ENCODE peak calls at places on chromosomes 1 and 21, in seven cellular contexts. One of them, this sample, is unnamed.

GRCh38 chr1:178434360-178434759 is 62.4 kb downstream of the CLEC20A start:
- DNase-seq in ovary: no peak
- DNase-seq in sigmoid colon: no peak
- DNase-seq in spleen: no peak
- DNase-seq in stomach: no peak
- DNase-seq in body of pancreas: no peak
- DNase-seq in IMR-90: peak
- DNase-seq in this sample: no peak

GRCh38 chr21:46515109-46515508 is 56.4 kb downstream of the DIP2A start:
- DNase-seq in IMR-90: peak
- DNase-seq in spleen: no peak
- DNase-seq in sigmoid colon: peak
- DNase-seq in ovary: peak
- DNase-seq in body of pancreas: peak
- DNase-seq in stomach: peak
- DNase-seq in this sample: peak

GRCh38 chr1:204084247-204084772 is 11.4 kb downstream of the SOX13 start:
- DNase-seq in body of pancreas: peak
- DNase-seq in stomach: peak
- DNase-seq in IMR-90: no peak
- DNase-seq in spleen: peak
- DNase-seq in ovary: no peak
- DNase-seq in sigmoid colon: peak
- DNase-seq in this sample: no peak

GRCh38 chr1:153415850-153416570 is at the start of gene S100A7A:
- DNase-seq in sigmoid colon: no peak
- DNase-seq in ovary: no peak
- DNase-seq in body of pancreas: no peak
- DNase-seq in spleen: no peak
- DNase-seq in stomach: no peak
- DNase-seq in IMR-90: no peak
- DNase-seq in this sample: no peak

GRCh38 chr1:108678696-108679095 is 13.4 kb upstream of the PRPF38B start:
- DNase-seq in IMR-90: no peak
- DNase-seq in sigmoid colon: no peak
- DNase-seq in stomach: no peak
- DNase-seq in body of pancreas: no peak
- DNase-seq in ovary: no peak
- DNase-seq in spleen: no peak
- DNase-seq in this sample: no peak

GRCh38 chr1:193537266-193538003 is 351.0 kb upstream of the B3GALT2 start:
- DNase-seq in stomach: no peak
- DNase-seq in sigmoid colon: no peak
- DNase-seq in body of pancreas: no peak
- DNase-seq in spleen: no peak
- DNase-seq in ovary: no peak
- DNase-seq in IMR-90: no peak
- DNase-seq in this sample: no peak

GRCh38 chr1:30639881-30640452 is 83.4 kb downstream of the MATN1 start:
- DNase-seq in stomach: no peak
- DNase-seq in ovary: no peak
- DNase-seq in body of pancreas: no peak
- DNase-seq in sigmoid colon: peak
- DNase-seq in IMR-90: no peak
- DNase-seq in spleen: no peak
- DNase-seq in this sample: no peak

GRCh38 chr1:157993179-157994080 is at the start of gene KIRREL1:
- DNase-seq in stomach: peak
- DNase-seq in IMR-90: peak
- DNase-seq in ovary: peak
- DNase-seq in sigmoid colon: peak
- DNase-seq in body of pancreas: peak
- DNase-seq in spleen: peak
- DNase-seq in this sample: peak

GRCh38 chr1:156815307-156815826 is 1.3 kb downstream of the SH2D2A start:
- DNase-seq in sigmoid colon: peak
- DNase-seq in spleen: no peak
- DNase-seq in IMR-90: peak
- DNase-seq in ovary: no peak
- DNase-seq in body of pancreas: peak
- DNase-seq in stomach: no peak
- DNase-seq in this sample: peak

GRCh38 chr1:156814571-156815260 is 1.9 kb downstream of the SH2D2A start:
- DNase-seq in IMR-90: no peak
- DNase-seq in spleen: no peak
- DNase-seq in stomach: no peak
- DNase-seq in body of pancreas: no peak
- DNase-seq in ovary: no peak
- DNase-seq in sigmoid colon: no peak
- DNase-seq in this sample: no peak

GRCh38 chr1:156813750-156814570 is 2.7 kb downstream of the SH2D2A start:
- DNase-seq in body of pancreas: peak
- DNase-seq in stomach: peak
- DNase-seq in spleen: peak
- DNase-seq in IMR-90: peak
- DNase-seq in sigmoid colon: peak
- DNase-seq in ovary: peak
- DNase-seq in this sample: peak

GRCh38 chr1:156815851-156816536 is 654 bp downstream of the SH2D2A start:
- DNase-seq in ovary: no peak
- DNase-seq in spleen: no peak
- DNase-seq in IMR-90: no peak
- DNase-seq in stomach: no peak
- DNase-seq in sigmoid colon: no peak
- DNase-seq in body of pancreas: no peak
- DNase-seq in this sample: no peak

GRCh38 chr1:156816561-156817328 is at the start of gene SH2D2A:
- DNase-seq in stomach: peak
- DNase-seq in spleen: peak
- DNase-seq in body of pancreas: peak
- DNase-seq in IMR-90: peak
- DNase-seq in ovary: no peak
- DNase-seq in sigmoid colon: peak
- DNase-seq in this sample: no peak
- TF ChIP-seq POLR2A in stomach: no peak
- TF ChIP-seq POLR2A in spleen: peak
- TF ChIP-seq POLR2A in body of pancreas: no peak
- TF ChIP-seq POLR2A in IMR-90: no peak
- TF ChIP-seq POLR2A in ovary: no peak
- TF ChIP-seq POLR2A in sigmoid colon: peak
- TF ChIP-seq POLR2A in this sample: no peak

GRCh38 chr1:201889092-201889968 is 632 bp downstream of the SHISA4 start:
- DNase-seq in spleen: peak
- DNase-seq in body of pancreas: no peak
- DNase-seq in stomach: no peak
- DNase-seq in IMR-90: no peak
- DNase-seq in sigmoid colon: peak
- DNase-seq in ovary: no peak
- DNase-seq in this sample: no peak
- H3K27ac ChIP-seq in spleen: peak
- H3K27ac ChIP-seq in body of pancreas: peak
- H3K27ac ChIP-seq in stomach: peak
- H3K27ac ChIP-seq in IMR-90: peak
- H3K27ac ChIP-seq in sigmoid colon: peak
- H3K27ac ChIP-seq in ovary: peak
- H3K27ac ChIP-seq in this sample: peak

GRCh38 chr1:57831624-57832023 is 407.8 kb upstream of the DAB1 start:
- DNase-seq in ovary: no peak
- DNase-seq in sigmoid colon: no peak
- DNase-seq in stomach: no peak
- DNase-seq in body of pancreas: no peak
- DNase-seq in IMR-90: no peak
- DNase-seq in spleen: no peak
- DNase-seq in this sample: no peak

GRCh38 chr1:57839067-57839466 is 415.2 kb upstream of the DAB1 start:
- DNase-seq in sigmoid colon: no peak
- DNase-seq in ovary: no peak
- DNase-seq in IMR-90: no peak
- DNase-seq in stomach: no peak
- DNase-seq in spleen: no peak
- DNase-seq in body of pancreas: no peak
- DNase-seq in this sample: no peak

GRCh38 chr1:57835620-57836019 is 411.8 kb upstream of the DAB1 start:
- DNase-seq in ovary: no peak
- DNase-seq in body of pancreas: peak
- DNase-seq in IMR-90: no peak
- DNase-seq in stomach: no peak
- DNase-seq in sigmoid colon: no peak
- DNase-seq in spleen: no peak
- DNase-seq in this sample: no peak

GRCh38 chr1:57832616-57833015 is 408.8 kb upstream of the DAB1 start:
- DNase-seq in IMR-90: no peak
- DNase-seq in body of pancreas: no peak
- DNase-seq in spleen: no peak
- DNase-seq in stomach: no peak
- DNase-seq in sigmoid colon: no peak
- DNase-seq in ovary: no peak
- DNase-seq in this sample: no peak

DNA sequence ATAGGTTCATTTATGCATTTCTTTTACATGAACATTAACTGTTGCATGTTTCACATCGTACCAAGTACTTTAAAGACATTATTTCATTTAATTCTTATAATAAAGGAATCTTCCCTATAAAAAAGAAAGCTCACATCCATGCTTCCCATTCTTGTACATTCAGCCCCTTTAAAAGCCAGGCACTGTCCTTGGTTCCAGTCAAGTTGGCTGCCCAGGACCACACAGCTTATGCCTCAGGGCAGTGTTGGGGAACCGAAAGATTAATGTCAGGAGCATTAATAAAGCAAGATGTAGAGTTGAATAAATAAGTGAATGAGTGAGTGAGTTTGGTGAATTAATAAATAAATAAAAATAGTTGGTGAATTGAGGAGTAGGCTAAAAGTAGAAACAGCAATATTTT is 409.4 kb upstream of the DAB1 start:
- DNase-seq in body of pancreas: no peak
- DNase-seq in stomach: no peak
- DNase-seq in spleen: no peak
- DNase-seq in ovary: no peak
- DNase-seq in IMR-90: no peak
- DNase-seq in sigmoid colon: no peak
- DNase-seq in this sample: no peak
- TF ChIP-seq POLR2A in body of pancreas: no peak
- TF ChIP-seq POLR2A in stomach: no peak
- TF ChIP-seq POLR2A in spleen: no peak
- TF ChIP-seq POLR2A in ovary: no peak
- TF ChIP-seq POLR2A in IMR-90: no peak
- TF ChIP-seq POLR2A in sigmoid colon: no peak
- TF ChIP-seq POLR2A in this sample: no peak

GRCh38 chr1:36367067-36367466 is 18.7 kb downstream of the STK40 start:
- DNase-seq in sigmoid colon: no peak
- DNase-seq in stomach: no peak
- DNase-seq in spleen: peak
- DNase-seq in ovary: no peak
- DNase-seq in IMR-90: no peak
- DNase-seq in body of pancreas: no peak
- DNase-seq in this sample: no peak
- H3K27ac ChIP-seq in sigmoid colon: no peak
- H3K27ac ChIP-seq in stomach: no peak
- H3K27ac ChIP-seq in spleen: peak
- H3K27ac ChIP-seq in ovary: no peak
- H3K27ac ChIP-seq in IMR-90: no peak
- H3K27ac ChIP-seq in body of pancreas: no peak
- H3K27ac ChIP-seq in this sample: no peak

GRCh38 chr1:46767649-46768282 is 31.1 kb upstream of the CYP4B1 start:
- DNase-seq in stomach: peak
- DNase-seq in sigmoid colon: no peak
- DNase-seq in ovary: no peak
- DNase-seq in IMR-90: no peak
- DNase-seq in body of pancreas: no peak
- DNase-seq in spleen: no peak
- DNase-seq in this sample: no peak
- TF ChIP-seq POLR2A in stomach: no peak
- TF ChIP-seq POLR2A in sigmoid colon: no peak
- TF ChIP-seq POLR2A in ovary: no peak
- TF ChIP-seq POLR2A in IMR-90: no peak
- TF ChIP-seq POLR2A in body of pancreas: no peak
- TF ChIP-seq POLR2A in spleen: no peak
- TF ChIP-seq POLR2A in this sample: no peak